ENCODE peak calls at places on chromosome 18, in five cellular contexts. D, X, V, H and U are unnamed samples.

GRCh38 chr18:62287753-62288668 is 37.1 kb upstream of the TNFRSF11A start:
- DNase-seq in D (no peak), X (no peak), V (no peak), H (no peak), U (no peak)

GRCh38 chr18:66511810-66512209 is 92.1 kb downstream of the CDH19 start:
- DNase-seq in D (no peak), X (no peak), V (no peak), H (no peak), U (no peak)

GRCh38 chr18:26460449-26461091 is 87.8 kb downstream of the KCTD1 start:
- DNase-seq in D (peak; percentile 58), X (peak; percentile 44), V (peak; percentile 38), H (peak; percentile 37), U (peak; percentile 46)

GRCh38 chr18:79510731-79511141 is 115.0 kb downstream of the NFATC1 start:
- DNase-seq in D (no peak), X (no peak), V (no peak), H (peak; percentile 22), U (peak; percentile 19)

GRCh38 chr18:63763831-63764600 is 11.2 kb upstream of the SERPINB7 start:
- DNase-seq in D (no peak), X (no peak), V (peak; percentile 61), H (no peak), U (no peak)

GRCh38 chr18:46134920-46135675 is 30.9 kb downstream of the HAUS1 start:
- DNase-seq in D (no peak), X (peak; percentile 48), V (no peak), H (no peak), U (no peak)

GRCh38 chr18:12820526-12820925 is 63.5 kb downstream of the PTPN2 start:
- DNase-seq in D (no peak), X (no peak), V (no peak), H (no peak), U (no peak)

GRCh38 chr18:23689616-23690504 is 607 bp downstream of the LAMA3 start:
- DNase-seq in D (peak; percentile 18), X (peak; percentile 15), V (no peak), H (peak; percentile 29), U (peak; percentile 83)

GRCh38 chr18:46096651-46097300 is 1.3 kb downstream of the ATP5F1A start:
- DNase-seq in D (no peak), X (no peak), V (no peak), H (no peak), U (no peak)

GRCh38 chr18:55034742-55035141 is 75.5 kb upstream of the CCDC68 start:
- DNase-seq in D (no peak), X (no peak), V (no peak), H (no peak), U (no peak)

GRCh38 chr18:78621141-78621540 is 358.5 kb upstream of the SALL3 start:
- DNase-seq in D (no peak), X (no peak), V (no peak), H (no peak), U (no peak)

GRCh38 chr18:35076556-35076955 is 35.3 kb downstream of the MAPRE2 start:
- DNase-seq in D (no peak), X (no peak), V (peak; percentile 84), H (no peak), U (no peak)

GRCh38 chr18:8400825-8401224 is 208.4 kb upstream of the RAB12 start:
- DNase-seq in D (no peak), X (no peak), V (no peak), H (no peak), U (no peak)

GRCh38 chr18:67290421-67290820 is 226.1 kb downstream of the DSEL start:
- DNase-seq in D (no peak), X (no peak), V (peak; percentile 60), H (no peak), U (no peak)

GRCh38 chr18:48997681-48997984 is 46.9 kb upstream of the SMAD7 start:
- DNase-seq in D (no peak), X (peak; percentile 96), V (no peak), H (no peak), U (no peak)

GRCh38 chr18:58412844-58413666 is 215.8 kb downstream of the ALPK2 start:
- DNase-seq in D (no peak), X (no peak), V (no peak), H (no peak), U (no peak)
- H3K27ac ChIP-seq in D (no peak overlapping the region), X (no peak overlapping the region), V (no peak overlapping the region), H (no peak overlapping the region), U (no peak overlapping the region)

GRCh38 chr18:9433616-9434239 is 41.6 kb upstream of the RALBP1 start:
- DNase-seq in D (no peak), X (peak; percentile 45), V (peak; percentile 10), H (no peak), U (no peak)
- H3K4me3 ChIP-seq in D (peak overlapping the region; percentile 21), X (no peak overlapping the region), V (no peak overlapping the region), H (no peak overlapping the region), U (no peak overlapping the region)

DNA sequence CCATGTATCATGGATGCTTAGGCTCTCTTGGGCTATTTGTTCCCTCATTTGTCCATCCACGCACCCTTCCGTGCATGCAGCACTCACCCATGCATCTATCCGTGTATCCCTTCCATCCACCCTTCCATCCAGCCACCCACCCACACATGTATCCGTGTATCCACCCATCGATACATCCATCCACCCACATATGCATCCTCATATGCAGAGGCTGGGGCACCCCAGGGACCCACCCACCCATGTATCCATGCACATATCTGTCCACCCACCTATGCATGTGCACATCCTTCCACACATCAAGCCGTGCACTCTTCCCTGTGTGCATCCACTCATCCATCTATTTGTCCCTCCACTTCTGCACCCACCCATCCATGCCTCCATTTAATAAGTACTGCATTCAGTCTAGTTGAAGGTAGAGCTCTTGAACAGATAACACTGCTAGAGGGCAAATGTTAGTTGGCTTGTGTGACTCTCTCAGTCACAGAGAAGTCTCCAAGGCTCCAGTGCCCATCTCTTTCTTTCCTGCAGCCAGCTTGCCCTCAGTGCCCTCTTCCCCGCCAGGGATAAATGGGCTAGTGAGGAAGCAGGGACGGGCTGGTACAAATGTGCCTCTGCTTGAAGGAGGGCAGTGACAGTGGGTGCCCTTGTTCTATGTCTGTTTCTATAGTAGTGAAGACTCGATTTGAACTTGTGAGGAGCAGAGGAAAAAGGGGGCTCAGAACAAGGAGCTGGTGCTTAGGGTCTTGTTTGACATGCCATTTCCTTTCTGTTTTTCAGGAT is 61.5 kb downstream of the EMILIN2 start:
- DNase-seq in D (no peak), X (no peak), V (no peak), H (no peak), U (no peak)
- H3K4me1 ChIP-seq in D (peaks cover 45% of the 10 kb centered on the region), X (peaks cover 5% of the 10 kb centered on the region), V (no peaks in the 10 kb centered on the region), H (peaks cover 22% of the 10 kb centered on the region), U (peaks cover 40% of the 10 kb centered on the region)

GRCh38 chr18:69897397-69898108 is 50.1 kb downstream of the CD226 start:
- DNase-seq in D (no peak), X (no peak), V (no peak), H (no peak), U (no peak)
- H3K27ac ChIP-seq in D (no peak overlapping the region), X (no peak overlapping the region), V (no peak overlapping the region), H (no peak overlapping the region), U (no peak overlapping the region)

DNA sequence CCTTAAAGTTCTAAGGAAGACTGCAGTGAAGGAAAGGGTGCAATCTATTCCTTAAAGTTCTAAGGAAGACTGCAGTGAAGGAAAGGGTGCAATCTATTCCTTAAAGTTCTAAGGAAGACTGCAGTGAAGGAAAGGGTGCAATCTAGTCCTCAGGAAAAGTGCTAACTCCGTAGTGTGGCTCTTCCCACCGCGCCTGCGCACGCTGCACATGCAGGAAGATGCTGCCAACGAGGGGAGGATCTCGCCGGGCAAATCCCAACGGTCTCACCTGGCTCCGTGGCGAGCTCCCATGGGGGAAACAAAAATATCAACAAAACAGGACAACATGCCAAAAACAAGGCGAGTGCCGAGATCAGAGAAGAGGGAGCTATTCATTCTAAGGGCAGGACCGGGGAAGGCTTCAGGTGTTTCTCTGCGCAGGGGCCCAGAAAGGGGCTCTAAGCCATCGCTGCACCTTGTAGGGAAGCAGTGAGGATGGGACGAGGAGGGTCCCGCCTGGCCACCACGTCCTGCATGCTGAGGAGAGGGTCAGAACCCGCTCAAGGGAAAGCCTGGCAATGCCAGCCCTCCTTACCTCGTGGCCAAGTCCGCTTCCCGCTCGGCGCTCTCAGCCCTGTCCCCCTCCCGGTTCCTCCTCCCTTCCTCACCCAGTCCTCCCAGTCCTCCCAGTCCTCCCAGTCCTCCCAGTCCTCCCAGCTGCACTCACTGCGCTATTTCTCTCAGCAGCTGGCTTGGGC is 24.5 kb downstream of the TIMM21 start:
- DNase-seq in D (no peak), X (no peak), V (no peak), H (no peak), U (peak; percentile 70)
- H3K4me3 ChIP-seq in D (no peak overlapping the region), X (no peak overlapping the region), V (no peak overlapping the region), H (peak overlapping the region; percentile 38), U (no peak overlapping the region)